ENCODE peak calls at places on chromosome 14, in five cellular contexts. F is spleen, Q is suprapubic skin, X is Panc1, W is esophagus muscularis mucosa. I is an unnamed sample.

GRCh38 chr14:97712471-97712870 is 915.3 kb downstream of the VRK1 start:
- DNase-seq in F (no peak), Q (no peak), X (no peak), W (no peak), I (no peak)

GRCh38 chr14:100781952-100782351 is 44.0 kb upstream of the MEG3 start:
- DNase-seq in F (peak; percentile 14), Q (no peak), X (no peak), W (no peak), I (no peak)

GRCh38 chr14:49959822-49960408 is 67.0 kb downstream of the ARF6 start:
- DNase-seq in F (no peak), Q (no peak), X (no peak), W (no peak), I (no peak)

GRCh38 chr14:70653662-70654061 is 11.9 kb downstream of the TTC9 start:
- DNase-seq in F (no peak), Q (no peak), X (no peak), W (no peak), I (no peak)

GRCh38 chr14:73829526-73830431 is 21.9 kb upstream of the PTGR2 start:
- DNase-seq in F (peak; percentile 38), Q (no peak), X (no peak), W (no peak), I (no peak)

GRCh38 chr14:50471838-50472465 is 60.4 kb downstream of the MAP4K5 start:
- DNase-seq in F (no peak), Q (no peak), X (no peak), W (no peak), I (no peak)

GRCh38 chr14:97117693-97118092 is 320.5 kb downstream of the VRK1 start:
- DNase-seq in F (no peak), Q (no peak), X (no peak), W (no peak), I (no peak)

GRCh38 chr14:87161502-87161901 is 831.5 kb downstream of the GALC start:
- DNase-seq in F (no peak), Q (no peak), X (no peak), W (no peak), I (no peak)

GRCh38 chr14:91303091-91303923 is 58.8 kb upstream of the GPR68 start:
- DNase-seq in F (peak; percentile 70), Q (no peak), X (no peak), W (no peak), I (no peak)

DNA sequence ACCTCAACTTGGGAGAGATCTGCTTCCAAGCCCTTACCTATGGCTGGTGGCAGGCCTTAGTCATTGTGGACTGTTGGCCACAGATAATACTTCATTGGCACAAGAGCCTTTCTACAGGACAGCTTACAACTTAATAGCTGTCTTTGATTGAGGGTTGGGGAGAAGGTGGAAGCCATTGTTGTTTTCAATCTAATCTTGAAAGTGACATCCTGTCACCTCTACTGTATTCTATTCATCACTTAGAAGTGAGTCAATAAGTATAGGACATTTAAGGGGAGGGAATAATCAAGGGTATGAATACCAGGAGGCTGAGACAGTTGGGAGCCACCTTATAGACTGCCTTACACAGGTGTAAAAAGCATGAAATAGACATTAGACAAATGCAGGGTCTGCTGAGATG is 906.3 kb downstream of the NRXN3 start:
- DNase-seq in F (no peak), Q (no peak), X (no peak), W (no peak), I (no peak)
- H3K27ac ChIP-seq in F (no peak overlapping the region), Q (no peak overlapping the region), X (no peak overlapping the region), W (no peak overlapping the region), I (no peak overlapping the region)

GRCh38 chr14:95452890-95453712 is 63.3 kb downstream of the SYNE3 start:
- DNase-seq in F (no peak), Q (no peak), X (no peak), W (no peak), I (no peak)

GRCh38 chr14:95449131-95449530 is 67.3 kb downstream of the SYNE3 start:
- DNase-seq in F (no peak), Q (no peak), X (no peak), W (no peak), I (no peak)

GRCh38 chr14:95455246-95455645 is 61.2 kb downstream of the SYNE3 start:
- DNase-seq in F (no peak), Q (no peak), X (no peak), W (no peak), I (no peak)

GRCh38 chr14:95453713-95453980 is 62.8 kb downstream of the SYNE3 start:
- DNase-seq in F (no peak), Q (no peak), X (no peak), W (no peak), I (no peak)

DNA sequence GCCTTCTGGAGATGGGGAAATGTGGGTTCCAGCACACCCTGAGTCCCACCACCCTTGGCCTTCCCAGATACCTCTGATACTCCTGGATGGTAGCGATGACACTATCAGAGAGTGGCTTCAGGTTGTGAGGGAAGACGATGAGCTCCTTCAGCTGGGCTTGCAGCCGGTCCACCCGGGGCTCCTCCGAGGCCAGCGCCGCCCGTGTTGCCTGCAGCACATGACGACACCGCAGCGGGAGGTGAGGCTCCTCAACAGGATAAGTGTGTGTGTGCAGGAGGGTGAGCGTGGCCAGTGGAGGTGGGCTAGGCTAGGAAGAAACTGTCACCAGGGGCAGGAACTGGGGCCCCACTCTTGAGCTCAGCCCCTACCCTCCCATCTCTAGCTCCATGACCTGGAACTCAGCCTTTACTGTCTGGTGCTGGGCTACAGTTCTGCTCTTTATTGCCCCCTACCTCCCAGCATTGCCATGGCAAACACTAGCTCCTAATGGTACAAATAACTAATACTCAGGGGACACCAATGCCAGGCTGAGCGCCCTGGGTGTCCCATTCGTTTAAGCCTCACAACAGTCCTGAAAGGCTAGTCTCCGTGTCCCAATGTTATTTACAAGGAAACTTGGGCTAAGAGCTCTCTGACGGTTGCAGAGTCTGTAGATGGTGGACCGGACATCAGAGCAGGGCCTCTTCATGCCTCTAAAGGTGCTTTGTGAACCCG is 64.1 kb downstream of the SYNE3 start:
- DNase-seq in F (no peak), Q (no peak), X (no peak), W (no peak), I (no peak)
- TF ChIP-seq CTCF in F (peak; percentile 24), Q (peak; percentile 25), X (peak; percentile 56), W (no peak), I (no peak)

GRCh38 chr14:102491366-102491765 is 18.2 kb downstream of the ANKRD9 start:
- DNase-seq in F (no peak), Q (no peak), X (no peak), W (no peak), I (no peak)
- TF ChIP-seq POLR2AphosphoS5 in F (no peak), Q (no peak), X (no peak), W (no peak), I (no peak)

GRCh38 chr14:37021406-37021805 is 151.0 kb downstream of the SLC25A21 start:
- DNase-seq in F (no peak), Q (no peak), X (no peak), W (no peak), I (no peak)

GRCh38 chr14:37032863-37033262 is 139.5 kb downstream of the SLC25A21 start:
- DNase-seq in F (no peak), Q (no peak), X (no peak), W (no peak), I (no peak)

GRCh38 chr14:37024166-37024565 is 148.2 kb downstream of the SLC25A21 start:
- DNase-seq in F (no peak), Q (no peak), X (no peak), W (no peak), I (no peak)

DNA sequence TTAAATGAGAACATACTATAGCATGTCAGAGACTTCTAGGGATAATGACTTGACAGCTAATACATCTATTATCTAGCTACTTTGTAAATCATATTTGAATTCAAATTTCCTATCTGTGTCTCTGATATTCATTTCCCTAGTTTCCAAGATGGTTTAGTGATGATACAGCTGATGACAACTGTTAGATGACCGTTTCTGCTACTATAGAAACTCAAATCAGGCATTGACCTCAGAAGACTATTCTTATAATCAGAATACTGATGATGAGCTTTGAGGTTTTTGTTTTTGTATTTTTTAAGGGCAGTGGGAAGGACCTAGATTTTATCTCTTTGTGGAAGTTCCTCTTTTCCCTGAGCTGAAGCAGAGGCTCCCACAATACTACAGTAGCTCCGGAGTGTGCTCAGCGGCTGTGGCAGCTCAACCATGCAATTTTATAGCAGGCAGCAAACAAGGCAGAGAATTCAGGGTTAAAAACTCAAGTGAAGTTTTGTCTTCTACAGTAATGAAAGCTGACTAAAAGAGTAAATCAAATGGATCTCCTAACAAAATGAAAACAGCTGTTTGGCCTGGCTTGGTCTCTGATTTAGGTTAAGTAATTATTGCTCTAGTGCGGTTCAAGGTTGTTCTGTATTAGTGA is 145.1 kb downstream of the SLC25A21 start:
- DNase-seq in F (no peak), Q (no peak), X (no peak), W (no peak), I (no peak)
- H3K27ac ChIP-seq in F (no peak overlapping the region), Q (no peak overlapping the region), X (no peak overlapping the region), W (no peak overlapping the region), I (no peak overlapping the region)

DNA sequence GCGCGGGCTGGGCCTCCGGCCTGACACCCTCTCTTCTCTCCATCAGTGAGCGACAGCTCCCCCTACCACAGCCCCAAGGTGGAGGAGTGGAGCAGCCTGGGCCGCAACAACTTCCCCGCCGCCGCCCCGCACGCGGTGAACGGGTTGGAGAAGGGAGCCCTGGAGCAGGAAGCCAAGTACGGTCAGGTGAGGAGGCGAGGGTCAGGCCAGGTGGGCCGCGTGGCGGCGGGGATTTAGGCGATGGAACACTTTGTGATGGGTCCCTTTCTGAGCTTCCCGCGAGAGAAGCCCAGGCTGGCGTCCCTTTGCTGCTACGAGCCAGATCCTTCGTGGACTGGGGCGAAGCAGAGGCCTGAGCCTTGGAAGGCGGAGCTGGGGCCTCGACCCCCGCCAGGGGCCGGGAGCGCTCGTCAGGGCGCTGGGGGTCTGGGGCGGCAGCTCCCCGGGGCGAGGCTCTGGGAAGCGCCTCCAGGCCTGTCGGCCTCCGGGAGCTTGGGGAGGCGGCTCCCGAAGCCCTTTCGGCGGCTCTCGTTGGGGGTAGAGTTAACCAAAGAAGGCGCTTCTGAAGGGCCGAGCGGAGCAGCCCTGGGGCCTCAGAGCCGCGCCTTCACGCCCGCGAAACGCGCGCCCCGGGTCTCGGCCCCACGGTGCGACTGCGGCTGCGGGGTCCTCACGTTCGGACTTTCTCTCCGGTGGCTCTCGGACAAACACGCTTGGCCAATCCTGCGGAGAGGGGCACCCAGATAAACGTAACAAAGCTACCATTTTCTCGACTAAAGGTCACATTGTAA is 5.0 kb downstream of the PAX9 start:
- DNase-seq in F (no peak), Q (no peak), X (no peak), W (no peak), I (no peak)
- TF ChIP-seq CTCF in F (no peak), Q (no peak), X (no peak), W (no peak), I (no peak)

I was measured in stomach.